ENCODE peak calls at places on chromosomes 11 and 22, in ten cellular contexts. W is stimulated activated CD4-positive, alpha-beta T cell treated with anti-CD3 and anti-CD28 coated beads, Interleukin-2, amount 100 ng/mL, for 48 hours; N is naive thymus-derived CD8-positive, alpha-beta T cell; S is WTC11; O is activated T-cell treated with anti-CD3 and anti-CD28 coated beads for 24 hours; U is pons; M is ACHN; L is nephron progenitor cell; J is RWPE1; Z is fibroblast of mammary gland. E is an unnamed sample.

GRCh38 chr11:95884364-95884763 is 39.5 kb downstream of the MTMR2 start:
- DNase-seq in W (no peak), N (no peak), S (no peak), O (no peak), U (no peak), M (no peak), L (no peak), J (peak), Z (peak), E (no peak)

GRCh38 chr11:130785376-130786110 is 130.7 kb downstream of the SNX19 start:
- DNase-seq in W (no peak), N (no peak), S (no peak), O (no peak), U (no peak), M (peak), L (no peak), J (peak), Z (peak), E (peak)

GRCh38 chr22:49326558-49326957 is 501.1 kb downstream of the BRD1 start:
- DNase-seq in W (no peak), N (no peak), S (no peak), O (no peak), U (no peak), M (no peak), L (no peak), J (no peak), Z (no peak), E (no peak)

GRCh38 chr11:15114501-15115475 is at the start of gene INSC:
- DNase-seq in W (no peak), N (no peak), S (peak), O (no peak), U (no peak), M (peak), L (peak), J (no peak), Z (peak), E (no peak)

GRCh38 chr11:623999-624704 is 603 bp downstream of the CDHR5 start:
- DNase-seq in W (no peak), N (no peak), S (no peak), O (no peak), U (no peak), M (no peak), L (no peak), J (peak), Z (peak), E (peak)

GRCh38 chr11:36409152-36409713 is 100.8 kb downstream of the TRAF6 start:
- DNase-seq in W (no peak), N (no peak), S (no peak), O (no peak), U (no peak), M (no peak), L (no peak), J (no peak), Z (peak), E (no peak)

GRCh38 chr11:72242141-72242540 is 1.8 kb downstream of the PHOX2A start:
- DNase-seq in W (no peak), N (no peak), S (no peak), O (no peak), U (no peak), M (no peak), L (no peak), J (no peak), Z (no peak), E (no peak)

GRCh38 chr22:38956551-38956950 is 858 bp upstream of the APOBEC3A start:
- DNase-seq in W (no peak), N (no peak), S (no peak), O (no peak), U (no peak), M (no peak), L (no peak), J (no peak), Z (no peak), E (no peak)

GRCh38 chr22:40121463-40121862 is 56.3 kb upstream of the TNRC6B start:
- DNase-seq in W (no peak), N (peak), S (no peak), O (no peak), U (peak), M (no peak), L (no peak), J (no peak), Z (no peak), E (peak)

GRCh38 chr11:69199583-69200295 is 44.0 kb downstream of the SMIM38 start:
- DNase-seq in W (no peak), N (no peak), S (no peak), O (no peak), U (no peak), M (no peak), L (no peak), J (no peak), Z (no peak), E (no peak)

GRCh38 chr11:26847459-26847858 is 125.6 kb upstream of the SLC5A12 start:
- DNase-seq in W (no peak), N (no peak), S (no peak), O (no peak), U (no peak), M (no peak), L (no peak), J (no peak), Z (peak), E (no peak)

GRCh38 chr11:15941206-15941770 is 415.1 kb downstream of the SOX6 start:
- DNase-seq in W (peak), N (no peak), S (peak), O (peak), U (no peak), M (no peak), L (peak), J (peak), Z (peak), E (peak)

GRCh38 chr22:19933328-19934241 is 8.0 kb upstream of the COMT start:
- DNase-seq in W (no peak), N (no peak), S (no peak), O (no peak), U (no peak), M (no peak), L (no peak), J (no peak), Z (no peak), E (no peak)

GRCh38 chr11:59204736-59205135 is 8.0 kb downstream of the MPEG1 start:
- DNase-seq in W (no peak), N (no peak), S (no peak), O (no peak), U (no peak), M (no peak), L (no peak), J (no peak), Z (no peak), E (no peak)

GRCh38 chr22:39456262-39457046 is at the start of gene MGAT3:
- DNase-seq in W (no peak), N (peak), S (no peak), O (no peak), U (no peak), M (no peak), L (no peak), J (no peak), Z (no peak), E (no peak)

GRCh38 chr11:120556841-120557240 is 45.3 kb downstream of the GRIK4 start:
- DNase-seq in W (no peak), N (no peak), S (no peak), O (no peak), U (no peak), M (no peak), L (no peak), J (no peak), Z (no peak), E (no peak)

GRCh38 chr11:65278351-65278750 is 16.6 kb downstream of the POLA2 start:
- DNase-seq in W (no peak), N (no peak), S (no peak), O (no peak), U (no peak), M (peak), L (no peak), J (no peak), Z (no peak), E (no peak)

GRCh38 chr22:43818981-43819690 is 7.0 kb upstream of the EFCAB6 start:
- DNase-seq in W (no peak), N (no peak), S (no peak), O (no peak), U (no peak), M (no peak), L (no peak), J (no peak), Z (no peak), E (no peak)

GRCh38 chr11:103800406-103801114 is 235.9 kb upstream of the DDI1 start:
- DNase-seq in W (no peak), N (no peak), S (peak), O (no peak), U (no peak), M (no peak), L (no peak), J (no peak), Z (no peak), E (peak)

GRCh38 chr11:8776209-8776608 is 93.6 kb downstream of the RPL27A start:
- DNase-seq in W (no peak), N (no peak), S (no peak), O (no peak), U (no peak), M (no peak), L (no peak), J (no peak), Z (no peak), E (no peak)

GRCh38 chr11:48116843-48117242 is 99.8 kb upstream of the OR4B1 start:
- DNase-seq in W (no peak), N (no peak), S (peak), O (no peak), U (no peak), M (peak), L (no peak), J (no peak), Z (peak), E (no peak)

GRCh38 chr11:117816846-117817212 is 7.7 kb downstream of the FXYD2 start:
- DNase-seq in W (no peak), N (no peak), S (no peak), O (no peak), U (no peak), M (peak), L (no peak), J (no peak), Z (no peak), E (no peak)

GRCh38 chr11:46800177-46800576 is 45.9 kb downstream of the CKAP5 start:
- DNase-seq in W (no peak), N (no peak), S (no peak), O (no peak), U (no peak), M (no peak), L (no peak), J (no peak), Z (peak), E (no peak)

GRCh38 chr11:17504330-17505107 is 27.9 kb upstream of the ABCC8 start:
- DNase-seq in W (peak), N (peak), S (peak), O (peak), U (peak), M (peak), L (peak), J (peak), Z (peak), E (peak)

GRCh38 chr11:121692236-121692635 is 239.5 kb upstream of the SORL1-AS1 start:
- DNase-seq in W (no peak), N (no peak), S (no peak), O (no peak), U (peak), M (no peak), L (no peak), J (no peak), Z (no peak), E (peak)

GRCh38 chr11:91248199-91248807 is 976.3 kb upstream of the FAT3 start:
- DNase-seq in W (peak), N (no peak), S (peak), O (no peak), U (peak), M (peak), L (peak), J (peak), Z (peak), E (peak)

GRCh38 chr11:100793525-100793924 is 106.4 kb downstream of the ARHGAP42 start:
- DNase-seq in W (no peak), N (no peak), S (no peak), O (no peak), U (no peak), M (no peak), L (no peak), J (no peak), Z (no peak), E (no peak)

GRCh38 chr11:121249039-121249663 is 43.4 kb upstream of the SC5D start:
- DNase-seq in W (no peak), N (no peak), S (no peak), O (no peak), U (peak), M (peak), L (no peak), J (peak), Z (peak), E (no peak)

GRCh38 chr22:50119768-50120251 is 30.0 kb downstream of the MOV10L1 start:
- DNase-seq in W (no peak), N (no peak), S (no peak), O (no peak), U (no peak), M (no peak), L (no peak), J (no peak), Z (peak), E (no peak)

E was measured in SJCRH30.